ENCODE peak calls at places on chromosomes 13 and 19, in seven cellular contexts. E is MCF 10A, J is thoracic aorta, Y is fibroblast of villous mesenchyme, X is endothelial cell, D is endodermal cell, Z is psoas muscle. N is an unnamed sample.
A peak's percentile ranks its signal among the peaks of the same experiment; 100 is the strongest.

GRCh38 chr13:103140001-103140671 is 73.9 kb upstream of the SLC10A2 start:
- DNase-seq in E (peak; percentile 50), J (no peak), Y (peak; percentile 45), X (peak; percentile 30), D (peak; percentile 62), Z (no peak), N (no peak)

GRCh38 chr19:46863818-46864629 is 3.2 kb downstream of the ARHGAP35 start:
- DNase-seq in E (peak; percentile 85), J (no peak), Y (peak; percentile 40), X (no peak), D (peak; percentile 75), Z (no peak), N (peak; percentile 36)

GRCh38 chr19:56106993-56107392 is 14.1 kb downstream of the ZNF787 start:
- DNase-seq in E (no peak), J (no peak), Y (no peak), X (no peak), D (no peak), Z (no peak), N (no peak)

GRCh38 chr19:53328967-53329366 is 4.6 kb upstream of the ZNF845 start:
- DNase-seq in E (no peak), J (no peak), Y (peak; percentile 48), X (no peak), D (peak; percentile 45), Z (peak; percentile 61), N (no peak)

GRCh38 chr19:17803264-17803896 is 8.4 kb downstream of the B3GNT3 start:
- DNase-seq in E (no peak), J (no peak), Y (no peak), X (no peak), D (no peak), Z (peak; percentile 31), N (no peak)

GRCh38 chr19:17415107-17415506 is 4.7 kb upstream of the MVB12A start:
- DNase-seq in E (no peak), J (no peak), Y (peak; percentile 79), X (no peak), D (peak; percentile 83), Z (no peak), N (no peak)

GRCh38 chr19:10189631-10190425 is 4.9 kb downstream of the DNMT1 start:
- DNase-seq in E (no peak), J (no peak), Y (peak; percentile 33), X (no peak), D (no peak), Z (no peak), N (no peak)

GRCh38 chr13:94209110-94209509 is 270.4 kb downstream of the DCT start:
- DNase-seq in E (peak; percentile 21), J (no peak), Y (peak; percentile 26), X (no peak), D (no peak), Z (no peak), N (no peak)

GRCh38 chr13:34591801-34592454 is 350.1 kb upstream of the NBEA start:
- DNase-seq in E (no peak), J (no peak), Y (no peak), X (no peak), D (no peak), Z (peak; percentile 43), N (no peak)

GRCh38 chr19:18762125-18763023 is 28.7 kb downstream of the COMP start:
- DNase-seq in E (peak; percentile 98), J (no peak), Y (peak; percentile 23), X (no peak), D (no peak), Z (peak; percentile 69), N (no peak)

GRCh38 chr19:7799640-7800355 is 30.2 kb upstream of the EVI5L start:
- DNase-seq in E (peak; percentile 82), J (peak; percentile 14), Y (peak; percentile 83), X (peak; percentile 82), D (peak; percentile 87), Z (peak; percentile 41), N (peak; percentile 75)

GRCh38 chr19:30792561-30793505 is 420.6 kb downstream of the ZNF536 start:
- DNase-seq in E (no peak), J (no peak), Y (no peak), X (no peak), D (peak; percentile 19), Z (no peak), N (no peak)

GRCh38 chr19:18150776-18151624 is 2.0 kb upstream of the PIK3R2 start:
- DNase-seq in E (no peak), J (no peak), Y (no peak), X (no peak), D (no peak), Z (no peak), N (no peak)

GRCh38 chr19:6378498-6378897 is 2.8 kb upstream of the PSPN start:
- DNase-seq in E (no peak), J (no peak), Y (no peak), X (no peak), D (no peak), Z (no peak), N (no peak)

GRCh38 chr13:47463726-47464125 is 537.3 kb downstream of the SUCLA2 start:
- DNase-seq in E (peak; percentile 16), J (no peak), Y (peak; percentile 16), X (no peak), D (peak; percentile 57), Z (no peak), N (peak; percentile 3)

GRCh38 chr19:590396-590745 is 690 bp downstream of the HCN2 start:
- DNase-seq in E (peak; percentile 29), J (no peak), Y (peak; percentile 23), X (peak; percentile 38), D (peak; percentile 74), Z (no peak), N (peak; percentile 39)

GRCh38 chr19:29714371-29714952 is 599 bp downstream of the C19orf12 start:
- DNase-seq in E (no peak), J (no peak), Y (peak; percentile 9), X (no peak), D (no peak), Z (no peak), N (no peak)

GRCh38 chr19:7550169-7550770 is 14.8 kb downstream of the PNPLA6 start:
- DNase-seq in E (no peak), J (no peak), Y (no peak), X (no peak), D (no peak), Z (no peak), N (no peak)

GRCh38 chr19:41951686-41952172 is 7.4 kb downstream of the RABAC1 start:
- DNase-seq in E (peak; percentile 79), J (no peak), Y (peak; percentile 70), X (peak; percentile 90), D (peak; percentile 97), Z (peak; percentile 76), N (peak; percentile 94)

GRCh38 chr13:77544365-77544764 is 8.9 kb downstream of the SCEL start:
- DNase-seq in E (peak; percentile 66), J (no peak), Y (no peak), X (no peak), D (no peak), Z (peak; percentile 58), N (no peak)

GRCh38 chr13:49530452-49530851 is 34.7 kb downstream of the PHF11 start:
- DNase-seq in E (no peak), J (no peak), Y (no peak), X (no peak), D (no peak), Z (no peak), N (no peak)

GRCh38 chr13:45178349-45179142 is 22.3 kb downstream of the KCTD4 start:
- DNase-seq in E (peak; percentile 14), J (no peak), Y (peak; percentile 64), X (no peak), D (no peak), Z (no peak), N (no peak)

GRCh38 chr13:36919833-36920611 is at the start of gene SMAD9:
- DNase-seq in E (peak; percentile 73), J (peak; percentile 52), Y (peak; percentile 54), X (peak; percentile 55), D (peak; percentile 85), Z (peak; percentile 87), N (peak; percentile 76)

GRCh38 chr19:53877361-53877766 is 4.6 kb upstream of the PRKCG start:
- DNase-seq in E (no peak), J (no peak), Y (peak; percentile 64), X (no peak), D (no peak), Z (no peak), N (no peak)

DNA sequence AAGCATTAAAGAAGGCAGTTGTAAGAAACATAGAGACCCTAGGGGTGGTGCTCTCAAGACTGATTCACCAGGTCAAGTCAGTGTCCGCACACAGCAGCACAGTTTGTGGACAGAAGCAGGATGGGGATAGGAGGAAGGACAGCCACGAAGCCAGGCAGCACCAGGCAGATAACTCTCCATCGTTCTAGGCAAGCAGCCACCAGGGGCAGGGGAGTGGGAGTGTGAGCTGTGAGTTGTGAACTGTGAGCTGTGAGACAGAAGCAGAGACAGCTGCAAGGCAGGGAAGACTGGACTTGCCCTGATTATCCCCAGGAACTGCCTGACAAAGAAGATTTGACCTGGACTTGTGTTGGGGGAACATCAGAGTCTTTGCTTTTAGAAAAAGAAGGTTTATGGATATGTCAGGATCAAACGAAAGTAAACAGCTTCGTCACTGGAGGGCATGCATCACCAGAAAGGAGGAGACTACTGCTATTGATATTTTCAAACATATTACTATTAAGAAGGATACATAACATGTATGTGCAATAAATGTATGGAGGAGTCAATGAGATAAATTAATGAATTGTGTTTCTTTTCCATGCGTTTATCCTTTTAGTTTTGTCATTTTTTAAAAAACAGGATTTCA is 286.1 kb downstream of the IRS2 start:
- DNase-seq in E (no peak), J (no peak), Y (peak; percentile 35), X (peak; percentile 37), D (peak; percentile 83), Z (no peak), N (peak; percentile 38)
- TF ChIP-seq CTCF in E (no peak), J (no peak), Y (peak; percentile 34), X (no peak), D (peak; percentile 58), Z (no peak), N (no peak)

GRCh38 chr19:44694184-44694579 is 4.8 kb upstream of the CEACAM16 start:
- DNase-seq in E (no peak), J (no peak), Y (no peak), X (no peak), D (peak; percentile 77), Z (no peak), N (no peak)
- TF ChIP-seq CTCF in E (peak; percentile 13), J (no peak), Y (peak; percentile 34), X (peak; percentile 48), D (peak; percentile 66), Z (no peak), N (no peak)

GRCh38 chr13:58949646-58950045 is 1214.1 kb downstream of the DIAPH3 start:
- DNase-seq in E (no peak), J (no peak), Y (no peak), X (no peak), D (peak; percentile 72), Z (no peak), N (peak; percentile 6)
- TF ChIP-seq CTCF in E (no peak), J (no peak), Y (no peak), X (no peak), D (peak; percentile 16), Z (no peak), N (no peak)

DNA sequence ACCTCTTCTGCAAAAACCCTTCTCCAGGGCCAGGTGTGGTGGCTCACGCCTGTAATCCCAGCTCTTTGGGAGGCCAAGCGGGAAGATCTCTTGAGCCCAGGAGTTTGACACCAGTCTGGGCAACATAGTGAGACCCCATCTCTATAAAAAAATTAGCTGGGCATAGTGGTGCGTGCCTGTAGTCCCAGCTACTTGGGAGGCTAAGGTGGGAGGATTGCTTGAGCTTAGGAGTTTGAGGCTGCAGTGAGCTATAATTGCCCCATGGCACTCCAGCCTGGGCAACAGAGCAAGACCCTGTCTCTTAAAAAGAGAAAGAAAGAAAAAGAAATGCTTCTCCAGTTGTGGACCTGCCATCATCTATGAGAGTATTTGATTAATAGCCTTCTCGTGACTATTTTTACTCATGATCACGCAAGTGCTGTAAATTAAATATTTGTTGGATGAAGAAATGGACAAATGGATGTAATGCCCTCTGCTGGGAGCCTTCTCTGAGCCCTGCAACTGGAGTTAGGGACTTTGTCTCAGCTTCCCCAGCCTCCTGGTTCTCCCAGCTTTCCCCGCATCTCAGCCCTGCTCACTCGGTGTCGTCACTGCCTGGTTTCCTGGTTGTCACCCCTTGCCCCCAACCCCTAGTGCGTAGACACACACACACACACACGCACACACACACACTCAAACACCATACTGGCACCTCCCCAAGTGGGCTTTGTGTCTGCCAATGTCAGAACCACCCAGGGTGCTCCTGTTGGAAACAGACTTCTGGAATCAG is 12.2 kb downstream of the WIZ start:
- DNase-seq in E (no peak), J (no peak), Y (peak; percentile 50), X (no peak), D (no peak), Z (no peak), N (no peak)
- TF ChIP-seq CTCF in E (no peak), J (peak; percentile 43), Y (peak; percentile 36), X (no peak), D (no peak), Z (peak; percentile 21), N (no peak)

N was measured in nephron progenitor cell.